ENCODE peak calls at places on chromosomes 13 and 19, in six cellular contexts. One of them, this sample, is unnamed.

GRCh38 chr13:105735269-105735668 is 800.2 kb downstream of the EFNB2 start:
- DNase-seq in uterus: no peak
- DNase-seq in iris pigment epithelial cell: peak
- DNase-seq in thyroid gland: no peak
- DNase-seq in RWPE1: no peak
- DNase-seq in activated CD4-positive, CD25-positive, alpha-beta regulatory T cell treated with anti-CD3 and anti-CD28 coated beads, Interleukin-2, amount 50 U/mL, for 72 hours: no peak
- DNase-seq in this sample: peak

GRCh38 chr13:20391597-20392452 is 133.8 kb downstream of the CRYL1 start:
- DNase-seq in RWPE1: peak
- DNase-seq in activated CD4-positive, CD25-positive, alpha-beta regulatory T cell treated with anti-CD3 and anti-CD28 coated beads, Interleukin-2, amount 50 U/mL, for 72 hours: no peak
- DNase-seq in iris pigment epithelial cell: no peak
- DNase-seq in uterus: no peak
- DNase-seq in thyroid gland: no peak
- DNase-seq in this sample: no peak

GRCh38 chr19:53130506-53130905 is 2.2 kb downstream of the ZNF415 start:
- DNase-seq in thyroid gland: peak
- DNase-seq in activated CD4-positive, CD25-positive, alpha-beta regulatory T cell treated with anti-CD3 and anti-CD28 coated beads, Interleukin-2, amount 50 U/mL, for 72 hours: no peak
- DNase-seq in iris pigment epithelial cell: peak
- DNase-seq in uterus: no peak
- DNase-seq in RWPE1: no peak
- DNase-seq in this sample: no peak

GRCh38 chr13:100694722-100695644 is 20.4 kb upstream of the TMTC4 start:
- DNase-seq in RWPE1: no peak
- DNase-seq in uterus: no peak
- DNase-seq in activated CD4-positive, CD25-positive, alpha-beta regulatory T cell treated with anti-CD3 and anti-CD28 coated beads, Interleukin-2, amount 50 U/mL, for 72 hours: no peak
- DNase-seq in iris pigment epithelial cell: peak
- DNase-seq in thyroid gland: peak
- DNase-seq in this sample: peak

GRCh38 chr19:50377051-50377441 is 789 bp downstream of the NR1H2 start:
- DNase-seq in RWPE1: peak
- DNase-seq in uterus: peak
- DNase-seq in iris pigment epithelial cell: no peak
- DNase-seq in thyroid gland: peak
- DNase-seq in activated CD4-positive, CD25-positive, alpha-beta regulatory T cell treated with anti-CD3 and anti-CD28 coated beads, Interleukin-2, amount 50 U/mL, for 72 hours: no peak
- DNase-seq in this sample: no peak

GRCh38 chr13:87677043-87677333 is 5.8 kb downstream of the SLITRK5 start:
- DNase-seq in thyroid gland: no peak
- DNase-seq in activated CD4-positive, CD25-positive, alpha-beta regulatory T cell treated with anti-CD3 and anti-CD28 coated beads, Interleukin-2, amount 50 U/mL, for 72 hours: no peak
- DNase-seq in RWPE1: no peak
- DNase-seq in uterus: no peak
- DNase-seq in iris pigment epithelial cell: no peak
- DNase-seq in this sample: no peak

GRCh38 chr19:33493401-33494275 is 28.0 kb downstream of the PEPD start:
- DNase-seq in RWPE1: no peak
- DNase-seq in thyroid gland: no peak
- DNase-seq in activated CD4-positive, CD25-positive, alpha-beta regulatory T cell treated with anti-CD3 and anti-CD28 coated beads, Interleukin-2, amount 50 U/mL, for 72 hours: no peak
- DNase-seq in iris pigment epithelial cell: no peak
- DNase-seq in uterus: no peak
- DNase-seq in this sample: no peak

GRCh38 chr13:38941353-38941945 is 49.2 kb downstream of the STOML3 start:
- DNase-seq in iris pigment epithelial cell: peak
- DNase-seq in RWPE1: no peak
- DNase-seq in uterus: no peak
- DNase-seq in thyroid gland: no peak
- DNase-seq in activated CD4-positive, CD25-positive, alpha-beta regulatory T cell treated with anti-CD3 and anti-CD28 coated beads, Interleukin-2, amount 50 U/mL, for 72 hours: no peak
- DNase-seq in this sample: no peak

GRCh38 chr13:46893221-46893620 is 3.6 kb downstream of the HTR2A start:
- DNase-seq in RWPE1: no peak
- DNase-seq in activated CD4-positive, CD25-positive, alpha-beta regulatory T cell treated with anti-CD3 and anti-CD28 coated beads, Interleukin-2, amount 50 U/mL, for 72 hours: no peak
- DNase-seq in thyroid gland: no peak
- DNase-seq in uterus: no peak
- DNase-seq in iris pigment epithelial cell: no peak
- DNase-seq in this sample: no peak

GRCh38 chr19:35596366-35596999 is 10.5 kb downstream of the PMIS2 start:
- DNase-seq in uterus: no peak
- DNase-seq in iris pigment epithelial cell: peak
- DNase-seq in activated CD4-positive, CD25-positive, alpha-beta regulatory T cell treated with anti-CD3 and anti-CD28 coated beads, Interleukin-2, amount 50 U/mL, for 72 hours: no peak
- DNase-seq in thyroid gland: no peak
- DNase-seq in RWPE1: peak
- DNase-seq in this sample: peak

GRCh38 chr13:112616586-112617381 is 28.8 kb upstream of the TUBGCP3 start:
- DNase-seq in activated CD4-positive, CD25-positive, alpha-beta regulatory T cell treated with anti-CD3 and anti-CD28 coated beads, Interleukin-2, amount 50 U/mL, for 72 hours: no peak
- DNase-seq in thyroid gland: peak
- DNase-seq in uterus: no peak
- DNase-seq in iris pigment epithelial cell: peak
- DNase-seq in RWPE1: no peak
- DNase-seq in this sample: peak

GRCh38 chr13:67353891-67354459 is 123.8 kb upstream of the PCDH9 start:
- DNase-seq in thyroid gland: no peak
- DNase-seq in uterus: no peak
- DNase-seq in iris pigment epithelial cell: peak
- DNase-seq in activated CD4-positive, CD25-positive, alpha-beta regulatory T cell treated with anti-CD3 and anti-CD28 coated beads, Interleukin-2, amount 50 U/mL, for 72 hours: no peak
- DNase-seq in RWPE1: no peak
- DNase-seq in this sample: peak

GRCh38 chr13:73661687-73662425 is 472.3 kb downstream of the KLF12 start:
- DNase-seq in uterus: no peak
- DNase-seq in iris pigment epithelial cell: no peak
- DNase-seq in RWPE1: no peak
- DNase-seq in thyroid gland: no peak
- DNase-seq in activated CD4-positive, CD25-positive, alpha-beta regulatory T cell treated with anti-CD3 and anti-CD28 coated beads, Interleukin-2, amount 50 U/mL, for 72 hours: no peak
- DNase-seq in this sample: no peak

GRCh38 chr19:27974082-27974513 is 1238.9 kb downstream of the UQCRFS1 start:
- DNase-seq in RWPE1: no peak
- DNase-seq in activated CD4-positive, CD25-positive, alpha-beta regulatory T cell treated with anti-CD3 and anti-CD28 coated beads, Interleukin-2, amount 50 U/mL, for 72 hours: no peak
- DNase-seq in uterus: no peak
- DNase-seq in thyroid gland: no peak
- DNase-seq in iris pigment epithelial cell: peak
- DNase-seq in this sample: no peak

GRCh38 chr19:52221831-52222375 is 32.1 kb downstream of the PPP2R1A start:
- DNase-seq in iris pigment epithelial cell: peak
- DNase-seq in uterus: no peak
- DNase-seq in thyroid gland: no peak
- DNase-seq in RWPE1: no peak
- DNase-seq in activated CD4-positive, CD25-positive, alpha-beta regulatory T cell treated with anti-CD3 and anti-CD28 coated beads, Interleukin-2, amount 50 U/mL, for 72 hours: no peak
- DNase-seq in this sample: no peak

This sample was measured in LHCN-M2.